ENCODE peak calls at places on chromosomes 13 and 19, in seven cellular contexts. D is AG04449, A is tibial artery, C is endothelial cell of umbilical vein, O is right atrium auricular region, Y is neural progenitor cell, Q is fibroblast of lung. K is an unnamed sample.

GRCh38 chr13:46150134-46150693 is 31.8 kb downstream of the LCP1 start:
- DNase-seq in D (no peak), A (no peak), C (no peak), O (no peak), Y (no peak), Q (no peak), K (no peak)

GRCh38 chr19:16670291-16670690 is 9.4 kb downstream of the TMEM38A start:
- DNase-seq in D (no peak), A (no peak), C (no peak), O (no peak), Y (no peak), Q (no peak), K (no peak)

GRCh38 chr13:106513025-106513424 is 22.4 kb downstream of the EFNB2 start:
- DNase-seq in D (no peak), A (no peak), C (peak), O (no peak), Y (no peak), Q (peak), K (no peak)

GRCh38 chr13:80224468-80224867 is 116.5 kb downstream of the SPRY2 start:
- DNase-seq in D (no peak), A (no peak), C (peak), O (no peak), Y (no peak), Q (peak), K (no peak)

GRCh38 chr13:98033277-98034247 is 80.1 kb downstream of the IPO5 start:
- DNase-seq in D (peak), A (no peak), C (peak), O (no peak), Y (peak), Q (peak), K (no peak)

GRCh38 chr13:22427783-22428182 is 753.0 kb upstream of the SGCG start:
- DNase-seq in D (no peak), A (no peak), C (no peak), O (no peak), Y (no peak), Q (no peak), K (no peak)

GRCh38 chr19:38735257-38735686 is 9.0 kb downstream of the CAPN12 start:
- DNase-seq in D (no peak), A (peak), C (no peak), O (no peak), Y (peak), Q (no peak), K (peak)

GRCh38 chr13:51523082-51523518 is 61.2 kb upstream of the WDFY2 start:
- DNase-seq in D (no peak), A (no peak), C (no peak), O (no peak), Y (no peak), Q (peak), K (no peak)

GRCh38 chr13:109307027-109307426 is 479.4 kb downstream of the IRS2 start:
- DNase-seq in D (no peak), A (no peak), C (no peak), O (no peak), Y (no peak), Q (peak), K (no peak)

GRCh38 chr13:51643114-51643881 is 59.0 kb downstream of the WDFY2 start:
- DNase-seq in D (peak), A (no peak), C (peak), O (no peak), Y (no peak), Q (peak), K (no peak)

GRCh38 chr13:59621791-59622190 is 541.9 kb downstream of the DIAPH3 start:
- DNase-seq in D (no peak), A (no peak), C (no peak), O (no peak), Y (no peak), Q (no peak), K (no peak)

GRCh38 chr13:74128171-74128767 is 5.9 kb downstream of the KLF12 start:
- DNase-seq in D (no peak), A (no peak), C (peak), O (no peak), Y (no peak), Q (peak), K (no peak)

GRCh38 chr13:64553411-64554129 is 2676.6 kb downstream of the PCDH9 start:
- DNase-seq in D (peak), A (no peak), C (peak), O (no peak), Y (no peak), Q (peak), K (no peak)

GRCh38 chr19:37999309-38000213 is 92.6 kb downstream of the SIPA1L3 start:
- DNase-seq in D (peak), A (no peak), C (peak), O (peak), Y (no peak), Q (peak), K (no peak)

GRCh38 chr19:48660854-48661731 is 11.7 kb downstream of the NTN5 start:
- DNase-seq in D (no peak), A (peak), C (peak), O (peak), Y (peak), Q (peak), K (peak)

GRCh38 chr19:18373892-18374629 is 11.9 kb upstream of the GDF15 start:
- DNase-seq in D (peak), A (peak), C (peak), O (peak), Y (peak), Q (peak), K (peak)

GRCh38 chr13:25836709-25837316 is 215.0 kb downstream of the SHISA2 start:
- DNase-seq in D (no peak), A (no peak), C (no peak), O (no peak), Y (no peak), Q (peak), K (no peak)

GRCh38 chr19:14733574-14733973 is 43.7 kb downstream of the ZNF333 start:
- DNase-seq in D (no peak), A (no peak), C (no peak), O (no peak), Y (no peak), Q (no peak), K (no peak)

GRCh38 chr19:14728595-14728994 is 38.7 kb downstream of the ZNF333 start:
- DNase-seq in D (no peak), A (no peak), C (no peak), O (no peak), Y (no peak), Q (no peak), K (no peak)

GRCh38 chr19:14732510-14732909 is 42.7 kb downstream of the ZNF333 start:
- DNase-seq in D (no peak), A (no peak), C (no peak), O (no peak), Y (no peak), Q (no peak), K (no peak)

GRCh38 chr19:14735915-14736314 is 42.4 kb downstream of the ADGRE2 start:
- DNase-seq in D (no peak), A (no peak), C (no peak), O (no peak), Y (no peak), Q (no peak), K (no peak)

GRCh38 chr19:14731200-14731599 is 41.4 kb downstream of the ZNF333 start:
- DNase-seq in D (no peak), A (no peak), C (no peak), O (no peak), Y (no peak), Q (no peak), K (no peak)
- H3K4me3 ChIP-seq in D (no peak), A (no peak), C (no peak), O (no peak), Y (no peak), Q (no peak), K (no peak)

GRCh38 chr19:43353606-43354304 is at the start of gene CD177:
- DNase-seq in D (no peak), A (no peak), C (no peak), O (no peak), Y (peak), Q (no peak), K (no peak)
- H3K4me3 ChIP-seq in D (no peak), A (no peak), C (no peak), O (no peak), Y (peak), Q (no peak), K (no peak)

GRCh38 chr13:71067164-71067815 is 799.7 kb downstream of the DACH1 start:
- DNase-seq in D (no peak), A (no peak), C (peak), O (no peak), Y (peak), Q (no peak), K (no peak)
- H3K4me3 ChIP-seq in D (no peak), A (no peak), C (no peak), O (no peak), Y (no peak), Q (no peak), K (no peak)

GRCh38 chr19:4064073-4064550 is 2.6 kb downstream of the ZBTB7A start:
- DNase-seq in D (no peak), A (no peak), C (peak), O (no peak), Y (peak), Q (peak), K (no peak)

GRCh38 chr19:4066682-4067395 is at the start of gene ZBTB7A:
- DNase-seq in D (no peak), A (peak), C (peak), O (peak), Y (peak), Q (peak), K (peak)

GRCh38 chr19:4066176-4066606 is 508 bp downstream of the ZBTB7A start:
- DNase-seq in D (no peak), A (peak), C (no peak), O (no peak), Y (no peak), Q (no peak), K (no peak)

GRCh38 chr19:4064551-4065260 is 2.0 kb downstream of the ZBTB7A start:
- DNase-seq in D (no peak), A (no peak), C (peak), O (no peak), Y (peak), Q (peak), K (no peak)

GRCh38 chr19:4065430-4066175 is 1.1 kb downstream of the ZBTB7A start:
- DNase-seq in D (peak), A (peak), C (peak), O (peak), Y (peak), Q (peak), K (peak)
- H3K4me3 ChIP-seq in D (peak), A (peak), C (peak), O (peak), Y (peak), Q (peak), K (peak)

GRCh38 chr19:54312436-54313362 is at the start of gene LILRA5:
- DNase-seq in D (no peak), A (no peak), C (no peak), O (no peak), Y (no peak), Q (no peak), K (no peak)
- H3K4me3 ChIP-seq in D (no peak), A (no peak), C (no peak), O (no peak), Y (no peak), Q (no peak), K (no peak)

GRCh38 chr19:1287622-1288527 is 2.2 kb downstream of the EFNA2 start:
- DNase-seq in D (no peak), A (no peak), C (no peak), O (no peak), Y (peak), Q (no peak), K (no peak)

GRCh38 chr19:1286859-1287621 is 1.4 kb downstream of the EFNA2 start:
- DNase-seq in D (no peak), A (no peak), C (no peak), O (no peak), Y (no peak), Q (no peak), K (no peak)

GRCh38 chr19:1285737-1286360 is at the start of gene EFNA2:
- DNase-seq in D (no peak), A (no peak), C (no peak), O (no peak), Y (peak), Q (no peak), K (no peak)

GRCh38 chr19:1284979-1285736 is 515 bp upstream of the EFNA2 start:
- DNase-seq in D (no peak), A (no peak), C (no peak), O (no peak), Y (peak), Q (no peak), K (no peak)

GRCh38 chr19:1286451-1286858 is 782 bp downstream of the EFNA2 start:
- DNase-seq in D (no peak), A (no peak), C (no peak), O (no peak), Y (no peak), Q (no peak), K (no peak)
- H3K4me3 ChIP-seq in D (no peak), A (peak), C (no peak), O (no peak), Y (peak), Q (no peak), K (no peak)

GRCh38 chr13:112688560-112689497 is 1.0 kb upstream of the ATP11A start:
- DNase-seq in D (no peak), A (peak), C (peak), O (no peak), Y (peak), Q (no peak), K (no peak)
- H3K4me3 ChIP-seq in D (peak), A (peak), C (peak), O (peak), Y (peak), Q (peak), K (peak)

GRCh38 chr19:40443131-40443929 is 805 bp downstream of the SERTAD3 start:
- DNase-seq in D (peak), A (peak), C (peak), O (peak), Y (peak), Q (peak), K (peak)

GRCh38 chr19:40442328-40443130 is 1.6 kb downstream of the SERTAD3 start:
- DNase-seq in D (no peak), A (no peak), C (no peak), O (no peak), Y (no peak), Q (no peak), K (peak)

GRCh38 chr19:40445006-40445312 is 824 bp upstream of the SERTAD3 start:
- DNase-seq in D (no peak), A (no peak), C (no peak), O (no peak), Y (no peak), Q (no peak), K (no peak)

GRCh38 chr19:40444181-40445005 is at the start of gene SERTAD3:
- DNase-seq in D (peak), A (peak), C (peak), O (peak), Y (peak), Q (peak), K (peak)

DNA sequence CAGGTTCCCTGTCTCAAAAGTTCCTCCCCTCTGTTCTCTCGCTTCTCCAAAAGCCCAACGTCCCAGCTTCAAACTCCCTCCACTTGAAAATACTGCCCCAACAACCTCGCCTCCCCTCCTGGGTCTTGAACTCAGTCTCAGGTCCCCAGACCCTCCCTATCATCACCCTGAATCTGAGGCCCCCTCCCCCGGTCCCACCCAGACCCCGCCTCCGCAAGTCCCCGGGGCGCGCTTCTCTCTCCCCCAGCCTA is 280 bp downstream of the SERTAD3 start:
- DNase-seq in D (no peak), A (no peak), C (no peak), O (no peak), Y (no peak), Q (no peak), K (no peak)
- H3K4me3 ChIP-seq in D (peak), A (peak), C (peak), O (peak), Y (peak), Q (peak), K (peak)

GRCh38 chr19:20612711-20613316 is 47.2 kb upstream of the ZNF737 start:
- DNase-seq in D (no peak), A (no peak), C (no peak), O (no peak), Y (no peak), Q (no peak), K (no peak)
- H3K4me3 ChIP-seq in D (peak), A (peak), C (no peak), O (peak), Y (no peak), Q (peak), K (no peak)

GRCh38 chr19:13018037-13018914 is 23.0 kb downstream of the NFIX start:
- DNase-seq in D (no peak), A (no peak), C (peak), O (no peak), Y (peak), Q (peak), K (no peak)

GRCh38 chr19:13019330-13019729 is 24.1 kb downstream of the NFIX start:
- DNase-seq in D (no peak), A (no peak), C (no peak), O (no peak), Y (no peak), Q (no peak), K (no peak)

GRCh38 chr19:13016245-13016627 is 21.0 kb downstream of the NFIX start:
- DNase-seq in D (no peak), A (no peak), C (no peak), O (no peak), Y (no peak), Q (no peak), K (no peak)

GRCh38 chr19:13016628-13017305 is 21.5 kb downstream of the NFIX start:
- DNase-seq in D (no peak), A (no peak), C (no peak), O (no peak), Y (peak), Q (no peak), K (no peak)

GRCh38 chr19:13017306-13018036 is 22.2 kb downstream of the NFIX start:
- DNase-seq in D (no peak), A (no peak), C (no peak), O (no peak), Y (no peak), Q (no peak), K (no peak)
- H3K4me3 ChIP-seq in D (no peak), A (peak), C (no peak), O (no peak), Y (no peak), Q (peak), K (no peak)